ENCODE peak calls at places on chromosome 4, in seven cellular contexts. J, Q, Z, H, X, G and E are unnamed samples.
A peak's percentile ranks its signal among the peaks of the same experiment; 100 is the strongest.

GRCh38 chr4:36255575-36255974 is 11.3 kb upstream of the ARAP2 start:
- DNase-seq in J (no peak), Q (no peak), Z (no peak), H (no peak), X (no peak), G (no peak), E (no peak)

GRCh38 chr4:62644372-62644771 is 1444.2 kb downstream of the ADGRL3 start:
- DNase-seq in J (peak; percentile 48), Q (no peak), Z (no peak), H (no peak), X (no peak), G (peak; percentile 76), E (peak; percentile 9)

GRCh38 chr4:94933799-94934198 is 176.0 kb downstream of the BMPR1B start:
- DNase-seq in J (no peak), Q (peak; percentile 6), Z (no peak), H (no peak), X (no peak), G (no peak), E (peak; percentile 22)

GRCh38 chr4:164481306-164482091 is 272.4 kb upstream of the SMIM31 start:
- DNase-seq in J (no peak), Q (no peak), Z (no peak), H (no peak), X (no peak), G (no peak), E (no peak)

GRCh38 chr4:34826660-34827059 is 1417.7 kb downstream of the ARAP2 start:
- DNase-seq in J (no peak), Q (no peak), Z (no peak), H (no peak), X (no peak), G (no peak), E (no peak)

GRCh38 chr4:12674184-12674583 is 810.0 kb downstream of the RAB28 start:
- DNase-seq in J (no peak), Q (no peak), Z (no peak), H (no peak), X (no peak), G (no peak), E (no peak)

GRCh38 chr4:26753642-26754041 is 107.0 kb upstream of the STIM2 start:
- DNase-seq in J (peak; percentile 2), Q (peak; percentile 68), Z (no peak), H (no peak), X (no peak), G (no peak), E (peak; percentile 36)

GRCh38 chr4:134320048-134320447 is 118.5 kb upstream of the PABPC4L start:
- DNase-seq in J (no peak), Q (peak; percentile 0), Z (no peak), H (no peak), X (no peak), G (no peak), E (peak; percentile 24)

GRCh38 chr4:7043521-7044414 is 596 bp downstream of the TADA2B start:
- DNase-seq in J (peak; percentile 46), Q (peak; percentile 38), Z (no peak), H (no peak), X (peak; percentile 49), G (peak; percentile 48), E (no peak)

GRCh38 chr4:78553526-78554060 is 2.0 kb downstream of the ANXA3 start:
- DNase-seq in J (peak; percentile 33), Q (no peak), Z (no peak), H (no peak), X (no peak), G (no peak), E (no peak)

GRCh38 chr4:81120055-81120454 is 89.5 kb downstream of the BMP3 start:
- DNase-seq in J (no peak), Q (no peak), Z (no peak), H (no peak), X (no peak), G (no peak), E (no peak)

GRCh38 chr4:128572778-128573241 is 236.7 kb upstream of the JADE1 start:
- DNase-seq in J (no peak), Q (no peak), Z (no peak), H (no peak), X (no peak), G (no peak), E (no peak)

GRCh38 chr4:8391972-8392371 is 48.6 kb downstream of the ACOX3 start:
- DNase-seq in J (peak; percentile 96), Q (peak; percentile 89), Z (no peak), H (no peak), X (no peak), G (no peak), E (peak; percentile 85)

GRCh38 chr4:46386570-46386969 is 3.4 kb downstream of the GABRA2 start:
- DNase-seq in J (no peak), Q (no peak), Z (no peak), H (no peak), X (no peak), G (peak; percentile 70), E (no peak)

GRCh38 chr4:168604496-168605373 is 107.9 kb downstream of the PALLD start:
- DNase-seq in J (peak; percentile 80), Q (peak; percentile 87), Z (no peak), H (peak; percentile 68), X (no peak), G (peak; percentile 33), E (peak; percentile 87)

GRCh38 chr4:78121338-78121904 is 64.3 kb downstream of the FRAS1 start:
- DNase-seq in J (no peak), Q (no peak), Z (no peak), H (no peak), X (no peak), G (no peak), E (no peak)

GRCh38 chr4:79920454-79920853 is 152.6 kb downstream of the ANTXR2 start:
- DNase-seq in J (no peak), Q (no peak), Z (no peak), H (no peak), X (no peak), G (no peak), E (no peak)

GRCh38 chr4:101393256-101393655 is 45.9 kb upstream of the PPP3CA start:
- DNase-seq in J (peak; percentile 34), Q (peak; percentile 65), Z (no peak), H (peak; percentile 81), X (peak; percentile 6), G (no peak), E (no peak)

GRCh38 chr4:93740890-93741289 is 87.7 kb upstream of the ATOH1 start:
- DNase-seq in J (no peak), Q (no peak), Z (no peak), H (no peak), X (no peak), G (no peak), E (no peak)

GRCh38 chr4:177349191-177349590 is 39.5 kb downstream of the NEIL3 start:
- DNase-seq in J (no peak), Q (no peak), Z (no peak), H (no peak), X (no peak), G (peak; percentile 11), E (no peak)

GRCh38 chr4:42302348-42302747 is 94.9 kb upstream of the SHISA3 start:
- DNase-seq in J (peak; percentile 31), Q (peak; percentile 9), Z (no peak), H (peak; percentile 43), X (no peak), G (peak; percentile 82), E (peak; percentile 6)

DNA sequence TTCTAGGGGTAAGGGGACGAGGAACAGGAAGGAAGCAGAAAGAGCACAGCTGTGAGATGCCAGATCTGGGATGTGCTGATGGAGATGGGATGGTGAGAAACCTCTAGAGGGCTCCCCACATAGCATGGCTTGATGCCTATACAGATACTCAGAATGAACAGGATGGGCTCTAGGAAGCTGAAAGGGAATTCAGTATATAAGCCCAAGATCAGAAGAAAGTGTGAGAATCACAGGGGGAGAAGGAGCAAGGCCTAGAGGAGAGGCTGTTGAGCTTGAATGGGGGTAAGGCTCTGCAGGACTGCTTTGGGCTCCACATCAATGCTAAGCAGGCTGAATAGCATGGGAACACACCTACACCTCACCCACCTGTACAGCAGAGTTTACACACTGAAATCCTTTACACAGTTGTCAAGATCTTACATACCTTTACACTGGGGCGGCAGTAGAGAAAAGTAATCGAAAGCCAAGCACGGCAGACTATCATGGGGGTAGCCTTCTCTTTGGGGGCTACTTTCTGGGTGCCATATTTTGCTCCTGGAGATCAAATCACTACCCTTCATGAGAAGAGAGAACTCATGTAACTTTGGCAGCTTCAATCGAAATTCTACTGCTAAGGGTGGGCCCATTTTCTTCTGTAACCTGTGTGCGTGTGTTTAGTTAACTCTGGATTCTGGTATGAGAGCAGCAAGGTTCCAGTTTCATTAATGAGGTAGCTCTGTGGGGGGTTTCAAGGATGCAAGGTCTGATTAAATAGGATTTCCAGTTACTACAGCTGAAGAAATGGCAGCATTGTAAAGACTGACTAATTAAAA is 30.6 kb downstream of the HOPX start:
- DNase-seq in J (no peak), Q (no peak), Z (no peak), H (no peak), X (no peak), G (peak; percentile 37), E (no peak)
- TF ChIP-seq CTCF in J (no peak), Q (no peak), Z (peak; percentile 12), H (peak; percentile 10), X (no peak), G (peak; percentile 45), E (peak; percentile 53)

GRCh38 chr4:56301181-56302076 is 85.9 kb downstream of the AASDH start:
- DNase-seq in J (peak; percentile 89), Q (peak; percentile 86), Z (peak; percentile 65), H (peak; percentile 59), X (peak; percentile 38), G (peak; percentile 89), E (peak; percentile 89)
- H3K27ac ChIP-seq in J (no peak overlapping the region), Q (no peak overlapping the region), Z (no peak overlapping the region), H (no peak overlapping the region), X (no peak overlapping the region), G (no peak overlapping the region), E (peak overlapping the region; percentile 35)

DNA sequence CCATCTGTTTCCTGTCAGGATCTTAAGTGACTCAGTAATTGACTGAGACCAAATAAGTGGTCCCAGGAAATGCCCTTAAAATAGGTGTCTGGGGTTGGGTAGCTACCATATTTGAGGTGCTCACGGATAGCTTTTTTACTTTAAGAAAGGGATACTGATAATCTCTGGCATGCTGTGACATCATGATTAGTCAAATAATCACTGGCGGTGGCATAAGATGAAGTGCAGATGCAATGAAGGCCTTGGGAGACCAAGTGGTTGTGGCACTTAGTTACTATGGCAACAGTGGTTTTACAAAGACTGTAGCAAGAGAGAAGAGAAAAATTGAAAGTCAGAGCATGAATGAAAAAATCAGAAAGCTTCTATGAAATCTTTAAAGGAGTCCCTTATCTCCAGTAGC is 114.5 kb upstream of the SLIT2 start:
- DNase-seq in J (peak; percentile 7), Q (peak; percentile 68), Z (no peak), H (no peak), X (no peak), G (no peak), E (peak; percentile 7)
- H3K4me3 ChIP-seq in J (no peak overlapping the region), Q (no peak overlapping the region), Z (no peak overlapping the region), H (no peak overlapping the region), X (no peak overlapping the region), G (no peak overlapping the region), E (no peak overlapping the region)

DNA sequence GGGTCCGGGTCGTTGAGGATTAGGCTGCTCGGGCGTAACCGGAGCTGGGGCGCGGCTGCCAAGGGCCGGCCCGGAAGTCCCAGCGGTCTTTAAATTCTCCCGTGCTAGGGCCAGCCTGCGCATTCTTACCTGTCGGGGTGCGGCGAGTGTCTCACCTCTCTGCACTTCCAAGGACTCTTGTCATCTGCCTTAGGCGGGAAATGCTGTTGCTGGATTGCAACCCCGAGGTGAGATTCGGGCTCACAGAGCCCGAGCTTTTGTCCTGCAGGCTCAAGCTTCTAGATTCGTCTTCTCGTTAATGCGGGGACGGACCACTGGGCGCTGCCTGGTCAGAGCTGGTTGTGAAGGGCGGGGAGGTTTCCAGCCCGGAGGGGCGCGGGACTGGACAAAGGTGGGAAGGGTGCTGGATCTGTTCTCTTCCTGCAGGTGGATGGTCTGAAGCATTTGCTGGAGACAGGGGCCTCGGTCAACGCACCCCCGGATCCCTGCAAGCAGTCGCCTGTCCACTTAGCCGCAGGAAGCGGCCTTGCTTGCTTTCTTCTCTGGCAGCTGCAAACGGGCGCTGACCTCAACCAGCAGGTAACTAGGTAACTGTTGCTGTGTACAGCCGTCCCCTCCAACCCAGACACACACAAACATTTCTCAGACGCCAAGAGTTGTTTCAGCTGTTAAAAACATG is at the start of gene ANKRD37:
- DNase-seq in J (peak; percentile 24), Q (peak; percentile 19), Z (no peak), H (no peak), X (no peak), G (peak; percentile 93), E (peak; percentile 38)
- TF ChIP-seq CTCF in J (no peak), Q (no peak), Z (no peak), H (no peak), X (no peak), G (no peak), E (peak; percentile 33)